ENCODE peak calls at places on chromosomes 2 and 18, in five cellular contexts. J, U, L, Z and N are unnamed samples. For H3K9me3, the result is how much of the 10 kb centered on the place peaks cover.

GRCh38 chr18:73980289-73980979 is 167.2 kb downstream of the FBXO15 start:
- DNase-seq in Z (peak), L (peak), J (no peak), U (peak), N (no peak)

GRCh38 chr2:226720948-226721347 is 78.7 kb downstream of the IRS1 start:
- DNase-seq in J (no peak), U (peak), L (no peak), Z (no peak), N (no peak)

GRCh38 chr18:22194151-22194598 is 24.8 kb downstream of the GATA6 start:
- DNase-seq in L (no peak), Z (no peak), U (no peak), J (no peak), N (no peak)

GRCh38 chr2:25324251-25324650 is 17.5 kb downstream of the DNMT3A start:
- DNase-seq in Z (no peak), U (no peak), L (no peak), J (no peak), N (no peak)

GRCh38 chr2:172970660-172971059 is 105.0 kb upstream of the MAP3K20 start:
- DNase-seq in Z (no peak), L (no peak), J (no peak), U (no peak), N (no peak)

GRCh38 chr2:12534646-12535263 is 182.0 kb upstream of the TRIB2 start:
- DNase-seq in L (no peak), U (no peak), J (peak), Z (peak), N (no peak)

GRCh38 chr18:26685438-26686173 is 137.3 kb upstream of the KCTD1 start:
- DNase-seq in J (no peak), U (peak), Z (no peak), L (no peak), N (no peak)

GRCh38 chr18:21826196-21826595 is 85.6 kb downstream of the MIB1 start:
- DNase-seq in L (no peak), J (peak), Z (no peak), U (no peak), N (no peak)

GRCh38 chr2:207869784-207870778 is 100.4 kb upstream of the FZD5 start:
- DNase-seq in U (no peak), J (peak), L (no peak), Z (no peak), N (no peak)

GRCh38 chr18:8469793-8470192 is 139.4 kb upstream of the RAB12 start:
- DNase-seq in Z (no peak), L (no peak), U (no peak), J (no peak), N (no peak)

GRCh38 chr2:102737435-102737834 is 24.4 kb upstream of the TMEM182 start:
- DNase-seq in L (no peak), U (no peak), Z (no peak), J (no peak), N (no peak)

GRCh38 chr2:54457326-54458023 is 1.3 kb downstream of the SPTBN1 start:
- DNase-seq in U (peak), Z (peak), J (no peak), L (peak), N (no peak)

GRCh38 chr2:17736989-17737388 is 16.6 kb downstream of the SMC6 start:
- DNase-seq in U (no peak), L (no peak), J (peak), Z (no peak), N (no peak)

GRCh38 chr2:133532919-133533318 is 35.3 kb downstream of the NCKAP5 start:
- DNase-seq in U (no peak), J (no peak), L (no peak), Z (no peak), N (no peak)

DNA sequence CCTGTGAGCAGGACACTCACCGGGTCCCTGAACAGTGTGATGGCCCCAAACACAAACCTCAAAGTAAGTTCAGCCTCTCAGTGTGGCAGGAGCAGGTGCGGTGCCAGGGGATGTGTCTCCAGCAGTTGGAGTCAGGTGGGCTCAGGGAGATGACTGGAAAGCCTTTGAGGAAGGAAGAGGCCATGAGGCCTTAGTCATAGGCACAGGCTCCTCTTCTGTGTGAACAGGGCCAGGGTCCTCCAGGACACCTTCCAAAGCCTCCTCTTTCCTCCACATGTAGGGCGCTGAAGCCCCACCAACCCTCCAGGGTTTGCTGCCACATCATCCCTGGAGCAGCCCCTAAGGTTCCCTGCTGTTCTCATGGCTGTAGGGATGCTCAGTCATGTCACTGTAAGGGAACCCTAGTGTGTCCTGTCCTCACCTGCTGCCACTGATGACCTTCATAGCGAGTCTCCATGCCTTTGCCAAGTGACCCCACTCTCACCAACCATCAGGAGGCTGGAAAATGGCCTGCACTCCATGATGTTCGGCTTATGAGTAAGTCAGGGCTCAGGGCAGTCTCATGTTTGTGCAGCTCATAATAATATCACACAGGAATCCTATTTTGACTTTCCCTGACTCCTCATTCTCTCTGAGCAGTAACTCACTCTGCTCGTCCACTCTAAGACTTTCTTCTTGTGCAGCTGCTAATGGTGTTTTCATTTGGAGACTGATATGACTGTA is 1152.9 kb downstream of the RPIA start:
- DNase-seq in U (no peak), Z (no peak), L (no peak), J (no peak), N (no peak)
- H3K9me3 ChIP-seq in U (under half), Z (under half), L (half or more), J (under half), N (under half)

DNA sequence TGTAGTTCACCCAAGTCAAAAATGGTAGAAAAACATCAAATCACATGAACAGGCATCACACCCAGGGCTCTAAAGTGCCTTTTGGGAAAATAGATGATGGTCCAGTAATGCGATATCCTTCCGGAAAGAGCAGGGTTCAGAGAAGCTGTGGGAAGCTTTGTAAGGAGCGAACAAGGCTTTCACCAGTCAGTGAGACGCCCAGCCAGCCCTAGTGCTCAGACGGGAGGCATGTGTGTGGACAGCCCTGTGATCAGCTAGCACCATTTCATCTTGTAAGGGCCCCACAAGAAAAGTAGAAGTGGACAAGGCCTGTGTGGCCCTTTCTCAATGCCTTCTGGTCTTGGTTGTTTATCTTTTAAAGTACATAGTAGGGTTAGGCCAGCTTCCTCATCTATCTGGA is 76.1 kb downstream of the SMIM21 start:
- DNase-seq in Z (no peak), J (no peak), U (no peak), L (no peak), N (no peak)
- H3K9me3 ChIP-seq in Z (under half), J (under half), U (under half), L (under half), N (under half)

GRCh38 chr2:121455438-121455837 is 75.2 kb upstream of the RNU4ATAC start:
- DNase-seq in U (no peak), L (no peak), Z (no peak), J (no peak), N (no peak)

GRCh38 chr2:121454549-121455090 is 76.1 kb upstream of the RNU4ATAC start:
- DNase-seq in L (no peak), J (no peak), Z (no peak), U (no peak), N (no peak)

GRCh38 chr2:121451373-121451772 is 79.3 kb upstream of the RNU4ATAC start:
- DNase-seq in L (no peak), U (no peak), J (peak), Z (no peak), N (no peak)

DNA sequence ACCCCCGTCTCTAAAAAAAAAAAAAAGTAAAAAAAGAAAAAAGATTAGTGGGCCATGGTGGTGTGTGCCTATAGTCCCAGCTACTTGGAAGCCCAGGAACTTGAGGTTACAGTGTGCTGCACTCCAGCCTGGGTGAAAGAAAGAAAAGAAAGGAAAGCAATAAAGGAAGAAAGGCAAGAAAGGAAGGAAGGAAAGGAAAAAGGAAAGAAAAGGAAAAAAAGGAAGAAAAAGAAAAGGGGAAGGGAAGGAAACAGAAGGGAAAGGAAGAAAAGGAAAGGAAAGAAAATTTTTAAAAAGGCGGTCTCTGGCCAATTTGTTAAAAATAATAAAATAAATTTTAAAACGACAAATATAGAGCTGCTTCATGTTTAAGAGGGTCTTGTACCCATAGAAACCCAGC is 74.4 kb upstream of the RNU4ATAC start:
- DNase-seq in U (no peak), Z (no peak), J (no peak), L (no peak), N (no peak)
- H3K9me3 ChIP-seq in U (under half), Z (under half), J (under half), L (under half), N (under half)

GRCh38 chr2:213455316-213456008 is 171.2 kb downstream of the SPAG16 start:
- DNase-seq in U (no peak), L (no peak), Z (no peak), J (no peak), N (no peak)

GRCh38 chr2:213451542-213452256 is 167.4 kb downstream of the SPAG16 start:
- DNase-seq in U (no peak), J (no peak), Z (no peak), L (no peak), N (no peak)
- H3K9me3 ChIP-seq in U (under half), J (under half), Z (under half), L (under half), N (under half)

GRCh38 chr2:89819809-89820208 is 1128.3 kb downstream of the RPIA start:
- DNase-seq in Z (no peak), J (no peak), L (no peak), U (no peak), N (no peak)

GRCh38 chr2:89825034-89825433 is 1133.6 kb downstream of the RPIA start:
- DNase-seq in J (no peak), Z (no peak), U (no peak), L (no peak), N (no peak)

GRCh38 chr2:89820248-89820647 is 1128.8 kb downstream of the RPIA start:
- DNase-seq in Z (no peak), J (no peak), U (no peak), L (no peak), N (no peak)

GRCh38 chr2:89821455-89821945 is 1130.0 kb downstream of the RPIA start:
- DNase-seq in J (no peak), Z (no peak), L (no peak), U (no peak), N (no peak)

DNA sequence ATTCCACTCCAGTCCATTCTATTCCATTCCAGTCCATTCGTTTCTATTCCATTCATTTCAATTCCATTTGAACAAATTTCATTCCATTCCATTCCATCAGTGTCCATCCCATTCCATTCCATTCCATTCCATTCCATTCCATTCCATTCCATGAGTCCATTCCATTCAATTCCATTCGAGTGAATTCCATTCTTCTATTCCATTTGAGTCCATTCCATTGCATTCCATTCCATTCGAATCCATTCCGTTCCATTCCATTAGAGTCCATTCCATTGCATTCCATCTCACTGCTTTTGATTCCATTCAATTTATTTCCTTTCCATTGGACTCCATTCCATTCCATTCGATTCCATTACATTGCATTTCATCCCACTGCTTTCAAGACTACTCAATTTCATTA is 1132.1 kb downstream of the RPIA start:
- DNase-seq in U (no peak), Z (no peak), L (no peak), J (no peak), N (no peak)
- H3K9me3 ChIP-seq in U (under half), Z (half or more), L (under half), J (half or more), N (under half)